ENCODE peak calls at places on chromosomes 5 and 9, in nine cellular contexts. Z, B, J, M, R, D, V, T and G are unnamed samples.

GRCh38 chr5:42315214-42315613 is 108.0 kb upstream of the GHR start:
- DNase-seq in Z (no peak), B (no peak), J (no peak), M (no peak), R (no peak), D (no peak), V (no peak), T (no peak), G (no peak)

GRCh38 chr9:127290666-127291065 is 26.1 kb downstream of the GARNL3 start:
- DNase-seq in Z (no peak), B (no peak), J (no peak), M (no peak), R (no peak), D (no peak), V (no peak), T (no peak), G (no peak)

GRCh38 chr9:77826621-77827020 is 178.5 kb upstream of the GNA14 start:
- DNase-seq in Z (no peak), B (peak), J (no peak), M (no peak), R (no peak), D (no peak), V (peak), T (no peak), G (no peak)

GRCh38 chr9:75447281-75447680 is 359.0 kb downstream of the OSTF1 start:
- DNase-seq in Z (no peak), B (no peak), J (peak), M (no peak), R (no peak), D (no peak), V (no peak), T (no peak), G (no peak)

GRCh38 chr5:28014779-28015178 is 976.4 kb upstream of the CDH9 start:
- DNase-seq in Z (no peak), B (no peak), J (peak), M (peak), R (no peak), D (peak), V (no peak), T (no peak), G (no peak)

GRCh38 chr5:76918539-76918938 is 34.3 kb upstream of the CRHBP start:
- DNase-seq in Z (no peak), B (no peak), J (no peak), M (no peak), R (no peak), D (no peak), V (no peak), T (no peak), G (no peak)

GRCh38 chr9:27888661-27889295 is 315.5 kb upstream of the C9orf72 start:
- DNase-seq in Z (no peak), B (no peak), J (peak), M (peak), R (peak), D (peak), V (no peak), T (no peak), G (no peak)

GRCh38 chr9:134683714-134684374 is 42.2 kb downstream of the COL5A1 start:
- DNase-seq in Z (no peak), B (no peak), J (no peak), M (no peak), R (no peak), D (no peak), V (no peak), T (no peak), G (no peak)

GRCh38 chr9:110081395-110081794 is 126.6 kb downstream of the C9orf152 start:
- DNase-seq in Z (no peak), B (peak), J (no peak), M (no peak), R (peak), D (no peak), V (peak), T (no peak), G (no peak)

GRCh38 chr9:8351431-8351830 is 551.9 kb upstream of the DMAC1 start:
- DNase-seq in Z (no peak), B (no peak), J (no peak), M (no peak), R (no peak), D (no peak), V (no peak), T (no peak), G (no peak)

GRCh38 chr5:103260951-103261350 is 2.4 kb downstream of the MACIR start:
- DNase-seq in Z (no peak), B (no peak), J (no peak), M (no peak), R (no peak), D (no peak), V (no peak), T (no peak), G (no peak)

GRCh38 chr5:156595132-156595787 is 254.8 kb upstream of the PPP1R2B start:
- DNase-seq in Z (no peak), B (no peak), J (no peak), M (no peak), R (peak), D (no peak), V (peak), T (no peak), G (no peak)

GRCh38 chr5:180098991-180099732 is 27.6 kb upstream of the RNF130 start:
- DNase-seq in Z (no peak), B (no peak), J (no peak), M (no peak), R (no peak), D (no peak), V (no peak), T (no peak), G (peak)

GRCh38 chr5:100623719-100624118 is 88.5 kb downstream of the FAM174A start:
- DNase-seq in Z (no peak), B (peak), J (no peak), M (peak), R (peak), D (peak), V (peak), T (no peak), G (no peak)

GRCh38 chr5:42912184-42912766 is 100.6 kb upstream of the SELENOP start:
- DNase-seq in Z (peak), B (peak), J (no peak), M (peak), R (peak), D (peak), V (peak), T (peak), G (no peak)

GRCh38 chr9:116057371-116057770 is 96.2 kb upstream of the PAPPA start:
- DNase-seq in Z (no peak), B (no peak), J (no peak), M (no peak), R (no peak), D (no peak), V (no peak), T (no peak), G (no peak)

GRCh38 chr5:31328031-31328430 is 134.5 kb downstream of the CDH6 start:
- DNase-seq in Z (no peak), B (no peak), J (no peak), M (no peak), R (no peak), D (no peak), V (peak), T (no peak), G (no peak)

GRCh38 chr5:42374722-42375273 is 48.4 kb upstream of the GHR start:
- DNase-seq in Z (no peak), B (no peak), J (no peak), M (no peak), R (no peak), D (no peak), V (no peak), T (no peak), G (no peak)

GRCh38 chr5:58751222-58751621 is 168.3 kb downstream of the RAB3C start:
- DNase-seq in Z (no peak), B (peak), J (no peak), M (no peak), R (peak), D (peak), V (peak), T (no peak), G (no peak)

GRCh38 chr5:141476132-141476909 is 555 bp downstream of the PCDHGC3 start:
- DNase-seq in Z (peak), B (peak), J (peak), M (peak), R (peak), D (peak), V (peak), T (no peak), G (no peak)

GRCh38 chr5:32498484-32498883 is 53.9 kb upstream of the ZFR start:
- DNase-seq in Z (no peak), B (no peak), J (no peak), M (no peak), R (no peak), D (peak), V (no peak), T (no peak), G (no peak)

GRCh38 chr5:124402144-124402581 is 344.3 kb downstream of the ZNF608 start:
- DNase-seq in Z (peak), B (peak), J (no peak), M (no peak), R (peak), D (peak), V (peak), T (no peak), G (peak)

GRCh38 chr9:110744753-110745522 is 76.3 kb downstream of the MUSK start:
- DNase-seq in Z (peak), B (peak), J (peak), M (no peak), R (peak), D (no peak), V (peak), T (no peak), G (peak)

GRCh38 chr9:105912868-105913516 is 218.7 kb downstream of the TMEM38B start:
- DNase-seq in Z (no peak), B (peak), J (peak), M (no peak), R (no peak), D (no peak), V (no peak), T (no peak), G (no peak)

GRCh38 chr5:125203039-125203438 is 456.6 kb upstream of the ZNF608 start:
- DNase-seq in Z (no peak), B (no peak), J (no peak), M (no peak), R (no peak), D (no peak), V (no peak), T (no peak), G (no peak)

GRCh38 chr5:116371935-116372334 is 202.7 kb downstream of the SEMA6A start:
- DNase-seq in Z (no peak), B (no peak), J (no peak), M (no peak), R (no peak), D (peak), V (no peak), T (no peak), G (no peak)

GRCh38 chr5:26649000-26649399 is 389.4 kb downstream of the CDH9 start:
- DNase-seq in Z (no peak), B (peak), J (no peak), M (no peak), R (no peak), D (no peak), V (no peak), T (no peak), G (no peak)

GRCh38 chr5:180070726-180071417 is 687 bp downstream of the RNF130 start:
- DNase-seq in Z (peak), B (peak), J (peak), M (no peak), R (peak), D (peak), V (peak), T (no peak), G (no peak)

GRCh38 chr5:147452137-147452838 is 57.6 kb downstream of the DPYSL3 start:
- DNase-seq in Z (no peak), B (peak), J (peak), M (no peak), R (no peak), D (no peak), V (peak), T (no peak), G (no peak)

GRCh38 chr9:16202221-16202620 is 649.4 kb downstream of the CCDC171 start:
- DNase-seq in Z (no peak), B (peak), J (no peak), M (no peak), R (no peak), D (no peak), V (peak), T (no peak), G (no peak)

GRCh38 chr5:14810941-14811573 is 60.5 kb downstream of the ANKH start:
- DNase-seq in Z (no peak), B (no peak), J (no peak), M (no peak), R (no peak), D (peak), V (no peak), T (no peak), G (no peak)

GRCh38 chr5:167888395-167888794 is 403.1 kb upstream of the WWC1 start:
- DNase-seq in Z (no peak), B (no peak), J (no peak), M (no peak), R (no peak), D (no peak), V (no peak), T (no peak), G (no peak)

GRCh38 chr5:32444946-32445758 is 612 bp upstream of the ZFR start:
- DNase-seq in Z (no peak), B (no peak), J (peak), M (no peak), R (no peak), D (no peak), V (no peak), T (no peak), G (no peak)

GRCh38 chr9:95431286-95431685 is 85.5 kb downstream of the PTCH1 start:
- DNase-seq in Z (no peak), B (no peak), J (no peak), M (no peak), R (no peak), D (no peak), V (no peak), T (no peak), G (no peak)

GRCh38 chr9:35035851-35036701 is 36.3 kb downstream of the VCP start:
- DNase-seq in Z (no peak), B (no peak), J (peak), M (no peak), R (peak), D (no peak), V (peak), T (no peak), G (peak)
- H3K4me3 ChIP-seq in Z (peak), B (peak), J (no peak), M (no peak), R (peak), D (no peak), V (peak), T (peak), G (peak)

DNA sequence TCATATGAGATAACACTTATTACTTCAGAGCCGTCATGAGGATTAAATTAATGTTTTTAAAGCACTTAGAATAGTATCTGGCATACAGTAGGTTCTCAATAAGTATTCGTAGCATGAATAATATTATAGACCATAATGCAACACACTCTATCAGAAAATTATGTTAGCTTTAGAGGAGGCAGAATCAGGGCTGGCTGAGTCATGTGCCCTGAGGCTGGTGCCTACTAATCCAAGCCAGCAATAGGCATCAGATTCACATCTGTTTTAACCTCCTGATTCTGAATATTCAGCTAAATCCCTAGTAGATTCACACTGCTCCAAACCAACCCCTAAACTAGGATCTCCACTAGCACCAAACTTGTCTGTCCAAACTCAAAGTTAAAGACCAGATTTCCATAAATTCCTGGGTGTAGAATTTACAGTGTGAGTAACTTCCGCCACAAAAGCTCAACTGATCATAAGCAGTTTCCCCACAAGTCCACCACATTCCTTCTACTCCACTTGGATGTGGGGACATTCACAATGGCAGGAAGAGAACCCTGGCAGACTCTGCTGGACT is 170.0 kb upstream of the DAPK1 start:
- DNase-seq in Z (no peak), B (no peak), J (no peak), M (no peak), R (peak), D (no peak), V (no peak), T (no peak), G (no peak)
- H3K4me3 ChIP-seq in Z (no peak), B (no peak), J (no peak), M (no peak), R (no peak), D (no peak), V (no peak), T (no peak), G (no peak)

GRCh38 chr5:38445374-38446028 is 110.9 kb downstream of the LIFR start:
- DNase-seq in Z (peak), B (peak), J (peak), M (no peak), R (no peak), D (no peak), V (peak), T (no peak), G (no peak)
- H3K4me3 ChIP-seq in Z (peak), B (peak), J (no peak), M (no peak), R (no peak), D (no peak), V (peak), T (no peak), G (peak)

DNA sequence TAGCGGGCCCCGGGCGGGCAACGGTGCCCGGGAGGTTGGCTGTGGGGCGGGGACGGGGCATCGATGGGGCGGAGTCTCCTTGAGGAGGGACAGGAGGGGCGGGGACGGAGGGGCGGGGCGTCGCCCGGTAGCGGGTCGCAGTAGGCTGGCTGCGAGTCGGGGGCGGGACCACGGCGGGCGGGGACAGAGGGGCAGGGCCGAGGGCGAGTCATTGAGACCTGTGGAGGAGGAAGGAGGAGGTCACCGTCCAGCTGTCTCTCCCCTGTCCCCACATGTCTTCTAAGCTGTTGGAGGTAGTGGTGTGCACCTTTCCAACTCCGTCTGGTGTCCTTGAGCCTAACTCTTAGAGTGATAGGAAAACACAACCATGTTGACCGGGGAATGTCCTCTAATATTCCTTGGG is at the start of gene CRAT:
- DNase-seq in Z (peak), B (peak), J (peak), M (peak), R (peak), D (peak), V (peak), T (peak), G (peak)
- H3K4me3 ChIP-seq in Z (peak), B (peak), J (peak), M (peak), R (peak), D (peak), V (peak), T (peak), G (peak)

GRCh38 chr9:136546697-136547481 is 1.0 kb upstream of the NOTCH1 start:
- DNase-seq in Z (no peak), B (no peak), J (peak), M (peak), R (peak), D (peak), V (peak), T (peak), G (peak)
- H3K4me3 ChIP-seq in Z (peak), B (peak), J (peak), M (peak), R (peak), D (peak), V (peak), T (peak), G (peak)

DNA sequence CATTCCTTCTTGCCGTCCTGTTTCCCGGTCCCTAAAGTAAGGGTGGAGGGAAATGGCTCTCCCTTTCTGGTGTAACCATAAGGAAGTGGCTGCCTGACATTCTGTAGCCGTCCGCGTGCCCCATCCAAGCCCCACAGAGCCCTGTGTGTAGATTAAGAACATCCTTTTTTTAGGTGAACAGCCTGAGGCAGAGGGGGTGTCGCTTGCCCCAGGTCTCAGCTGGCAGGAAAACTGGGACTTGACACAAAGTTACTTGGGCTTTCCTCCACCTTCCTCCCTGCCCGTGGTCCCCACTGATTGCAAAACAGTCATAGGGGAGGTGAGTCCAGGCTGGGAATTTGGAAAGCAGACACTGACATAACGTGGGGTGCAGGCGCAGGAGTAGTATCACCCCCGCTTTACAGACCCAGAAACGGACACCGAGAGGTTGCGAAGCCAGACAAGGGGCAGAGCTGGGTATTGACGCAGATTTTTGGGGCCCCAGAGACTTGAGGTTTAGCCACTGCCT is 22.8 kb downstream of the C9orf50 start:
- DNase-seq in Z (no peak), B (no peak), J (no peak), M (no peak), R (no peak), D (no peak), V (no peak), T (no peak), G (no peak)
- H3K4me3 ChIP-seq in Z (peak), B (peak), J (peak), M (no peak), R (no peak), D (no peak), V (peak), T (peak), G (peak)

GRCh38 chr5:95130951-95131350 is 153.9 kb downstream of the MCTP1 start:
- DNase-seq in Z (no peak), B (no peak), J (no peak), M (no peak), R (peak), D (peak), V (peak), T (no peak), G (no peak)

DNA sequence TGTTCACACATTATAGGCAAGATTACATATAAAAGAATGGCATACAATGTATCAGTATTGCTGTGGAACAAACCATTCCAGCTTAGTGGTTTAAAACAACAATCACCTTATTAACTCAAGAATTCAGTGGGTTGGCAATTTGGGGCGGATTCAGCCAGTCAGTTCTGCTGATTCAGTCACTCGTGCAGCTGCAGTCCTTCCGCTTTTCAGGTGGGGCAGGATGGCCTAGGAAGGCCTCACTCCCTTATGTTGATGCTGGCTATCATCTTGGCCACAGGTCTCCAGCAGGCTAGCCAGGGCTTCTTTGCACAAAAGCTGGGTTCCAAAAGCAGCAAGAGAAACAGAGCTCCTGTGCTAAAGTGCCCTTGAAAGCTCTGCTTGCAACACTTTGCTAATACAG is 150.6 kb downstream of the MCTP1 start:
- DNase-seq in Z (no peak), B (no peak), J (peak), M (no peak), R (no peak), D (no peak), V (peak), T (no peak), G (no peak)
- H3K4me3 ChIP-seq in Z (no peak), B (no peak), J (no peak), M (no peak), R (no peak), D (no peak), V (no peak), T (no peak), G (no peak)